ENCODE peak calls at places on chromosome 16, in five cellular contexts. One of them, this sample, is unnamed.

GRCh38 chr16:15483857-15484256 is 49.5 kb downstream of the BMERB1 start:
- DNase-seq in HepG2: no peak
- DNase-seq in K562: no peak
- DNase-seq in H1: no peak
- DNase-seq in GM12878: no peak
- DNase-seq in this sample: no peak

GRCh38 chr16:4373909-4374742 is 2.5 kb downstream of the VASN start:
- DNase-seq in HepG2: no peak
- DNase-seq in K562: peak; percentile 52
- DNase-seq in H1: no peak
- DNase-seq in GM12878: no peak
- DNase-seq in this sample: no peak

GRCh38 chr16:59773330-59773729 is 1039.2 kb upstream of the GOT2 start:
- DNase-seq in HepG2: no peak
- DNase-seq in K562: no peak
- DNase-seq in H1: no peak
- DNase-seq in GM12878: no peak
- DNase-seq in this sample: no peak

GRCh38 chr16:733382-734207 is 6.7 kb downstream of the HAGHL start:
- DNase-seq in HepG2: no peak
- DNase-seq in K562: peak; percentile 58
- DNase-seq in H1: no peak
- DNase-seq in GM12878: no peak
- DNase-seq in this sample: no peak

GRCh38 chr16:49934557-49935260 is 78.8 kb upstream of the ZNF423 start:
- DNase-seq in HepG2: peak; percentile 39
- DNase-seq in K562: no peak
- DNase-seq in H1: no peak
- DNase-seq in GM12878: no peak
- DNase-seq in this sample: no peak

GRCh38 chr16:527015-527903 is at the start of gene CAPN15:
- DNase-seq in HepG2: peak; percentile 76
- DNase-seq in K562: peak; percentile 90
- DNase-seq in H1: no peak
- DNase-seq in GM12878: peak; percentile 33
- DNase-seq in this sample: peak; percentile 32

GRCh38 chr16:86578499-86579267 is at the start of gene FOXL1:
- DNase-seq in HepG2: no peak
- DNase-seq in K562: no peak
- DNase-seq in H1: no peak
- DNase-seq in GM12878: no peak
- DNase-seq in this sample: no peak

GRCh38 chr16:82884320-82884898 is 257.6 kb downstream of the CDH13 start:
- DNase-seq in HepG2: no peak
- DNase-seq in K562: no peak
- DNase-seq in H1: no peak
- DNase-seq in GM12878: no peak
- DNase-seq in this sample: no peak

GRCh38 chr16:57867000-57867561 is 64.8 kb upstream of the KIFC3 start:
- DNase-seq in HepG2: no peak
- DNase-seq in K562: peak; percentile 18
- DNase-seq in H1: no peak
- DNase-seq in GM12878: no peak
- DNase-seq in this sample: no peak

GRCh38 chr16:57865746-57866528 is 63.6 kb upstream of the KIFC3 start:
- DNase-seq in HepG2: no peak
- DNase-seq in K562: no peak
- DNase-seq in H1: no peak
- DNase-seq in GM12878: no peak
- DNase-seq in this sample: no peak

GRCh38 chr16:57862698-57863433 is 60.6 kb upstream of the KIFC3 start:
- DNase-seq in HepG2: peak; percentile 96
- DNase-seq in K562: no peak
- DNase-seq in H1: no peak
- DNase-seq in GM12878: no peak
- DNase-seq in this sample: no peak

GRCh38 chr16:57866529-57866918 is 64.2 kb upstream of the KIFC3 start:
- DNase-seq in HepG2: no peak
- DNase-seq in K562: no peak
- DNase-seq in H1: no peak
- DNase-seq in GM12878: no peak
- DNase-seq in this sample: no peak

GRCh38 chr16:57863434-57864160 is 61.3 kb upstream of the KIFC3 start:
- DNase-seq in HepG2: peak; percentile 68
- DNase-seq in K562: peak; percentile 55
- DNase-seq in H1: peak; percentile 49
- DNase-seq in GM12878: no peak
- DNase-seq in this sample: peak; percentile 45
- TF ChIP-seq CTCF in HepG2: peak; percentile 83
- TF ChIP-seq CTCF in K562: peak; percentile 57
- TF ChIP-seq CTCF in H1: peak; percentile 65
- TF ChIP-seq CTCF in GM12878: peak; percentile 37
- TF ChIP-seq CTCF in this sample: peak; percentile 70

GRCh38 chr16:73048292-73049050 is 543 bp upstream of the ZFHX3 start:
- DNase-seq in HepG2: peak; percentile 84
- DNase-seq in K562: no peak
- DNase-seq in H1: no peak
- DNase-seq in GM12878: no peak
- DNase-seq in this sample: no peak
- TF ChIP-seq EZH2 in HepG2: no peak
- TF ChIP-seq EZH2 in K562: no peak
- TF ChIP-seq EZH2 in H1: peak; percentile 64
- TF ChIP-seq EZH2 in GM12878: no peak
- TF ChIP-seq EZH2 in this sample: no peak

GRCh38 chr16:11036040-11036439 is 91.7 kb downstream of the CLEC16A start:
- DNase-seq in HepG2: no peak
- DNase-seq in K562: no peak
- DNase-seq in H1: no peak
- DNase-seq in GM12878: no peak
- DNase-seq in this sample: no peak
- TF ChIP-seq RAD21 in HepG2: no peak
- TF ChIP-seq RAD21 in K562: no peak
- TF ChIP-seq RAD21 in H1: no peak
- TF ChIP-seq RAD21 in GM12878: no peak
- TF ChIP-seq RAD21 in this sample: no peak

DNA sequence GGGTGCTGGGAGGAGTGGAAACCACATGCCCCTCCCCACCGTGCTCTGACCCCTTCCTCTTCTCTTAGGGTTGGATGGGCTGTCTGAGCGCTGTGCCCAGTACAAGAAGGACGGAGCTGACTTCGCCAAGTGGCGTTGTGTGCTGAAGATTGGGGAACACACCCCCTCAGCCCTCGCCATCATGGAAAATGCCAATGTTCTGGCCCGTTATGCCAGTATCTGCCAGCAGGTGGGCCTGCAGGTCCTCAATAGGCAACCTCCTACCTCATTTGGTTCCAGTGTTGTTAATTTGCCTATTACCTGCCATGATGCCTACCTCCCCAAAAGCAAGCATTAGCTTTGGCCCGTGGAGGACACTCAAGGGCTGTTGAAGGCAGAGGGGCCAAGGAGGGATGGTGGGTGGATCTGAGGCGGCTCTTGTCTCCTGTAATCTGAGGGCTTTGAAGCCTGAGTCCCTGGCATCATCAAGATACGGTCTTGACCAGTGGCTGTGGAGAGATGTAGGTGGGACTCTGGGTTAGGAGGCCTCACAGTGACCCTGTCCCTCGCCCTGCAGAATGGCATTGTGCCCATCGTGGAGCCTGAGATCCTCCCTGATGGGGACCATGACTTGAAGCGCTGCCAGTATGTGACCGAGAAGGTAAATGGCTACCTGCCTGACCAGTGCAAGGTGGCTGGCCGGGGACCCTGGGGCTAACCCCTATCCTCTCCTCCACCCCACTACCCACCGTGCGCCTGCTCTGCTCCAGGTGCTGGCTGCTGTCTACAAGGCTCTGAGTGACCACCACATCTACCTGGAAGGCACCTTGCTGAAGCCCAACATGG is 3.4 kb downstream of the ALDOA start:
- DNase-seq in HepG2: peak; percentile 54
- DNase-seq in K562: peak; percentile 37
- DNase-seq in H1: no peak
- DNase-seq in GM12878: no peak
- DNase-seq in this sample: no peak
- TF ChIP-seq CTCF in HepG2: peak; percentile 75
- TF ChIP-seq CTCF in K562: peak; percentile 44
- TF ChIP-seq CTCF in H1: peak; percentile 34
- TF ChIP-seq CTCF in GM12878: peak; percentile 32
- TF ChIP-seq CTCF in this sample: peak; percentile 69

This sample was measured in HCT116.